ENCODE peak calls at places on chromosomes 3 and 15, in four cellular contexts. One of them, this sample, is unnamed.

GRCh38 chr3:110938629-110939028 is 133.0 kb upstream of the NECTIN3 start:
- DNase-seq in A673: no peak
- DNase-seq in neural crest cell: no peak
- DNase-seq in kidney epithelial cell: no peak
- DNase-seq in this sample: no peak

GRCh38 chr3:127396473-127396872 is 108.6 kb upstream of the PRR20G start:
- DNase-seq in A673: peak
- DNase-seq in neural crest cell: no peak
- DNase-seq in kidney epithelial cell: no peak
- DNase-seq in this sample: no peak

GRCh38 chr3:61848885-61849284 is 287.5 kb downstream of the PTPRG start:
- DNase-seq in A673: peak
- DNase-seq in neural crest cell: no peak
- DNase-seq in kidney epithelial cell: no peak
- DNase-seq in this sample: no peak

GRCh38 chr15:31200735-31201151 is 99.2 kb upstream of the TRPM1 start:
- DNase-seq in A673: peak
- DNase-seq in neural crest cell: peak
- DNase-seq in kidney epithelial cell: peak
- DNase-seq in this sample: peak

GRCh38 chr3:38139191-38139590 is 730 bp downstream of the MYD88 start:
- DNase-seq in A673: no peak
- DNase-seq in neural crest cell: no peak
- DNase-seq in kidney epithelial cell: no peak
- DNase-seq in this sample: no peak

GRCh38 chr3:194633349-194634004 is at the start of gene TMEM44:
- DNase-seq in A673: peak
- DNase-seq in neural crest cell: peak
- DNase-seq in kidney epithelial cell: peak
- DNase-seq in this sample: peak

GRCh38 chr15:39642011-39642640 is 61.2 kb downstream of the THBS1 start:
- DNase-seq in A673: peak
- DNase-seq in neural crest cell: no peak
- DNase-seq in kidney epithelial cell: no peak
- DNase-seq in this sample: no peak

GRCh38 chr3:138465927-138466326 is 31.5 kb downstream of the ESYT3 start:
- DNase-seq in A673: no peak
- DNase-seq in neural crest cell: no peak
- DNase-seq in kidney epithelial cell: no peak
- DNase-seq in this sample: no peak

GRCh38 chr15:60179786-60180391 is 175.8 kb downstream of the FOXB1 start:
- DNase-seq in A673: peak
- DNase-seq in neural crest cell: peak
- DNase-seq in kidney epithelial cell: no peak
- DNase-seq in this sample: peak
- TF ChIP-seq CTCF in A673: peak
- TF ChIP-seq CTCF in neural crest cell: peak
- TF ChIP-seq CTCF in kidney epithelial cell: peak
- TF ChIP-seq CTCF in this sample: peak

DNA sequence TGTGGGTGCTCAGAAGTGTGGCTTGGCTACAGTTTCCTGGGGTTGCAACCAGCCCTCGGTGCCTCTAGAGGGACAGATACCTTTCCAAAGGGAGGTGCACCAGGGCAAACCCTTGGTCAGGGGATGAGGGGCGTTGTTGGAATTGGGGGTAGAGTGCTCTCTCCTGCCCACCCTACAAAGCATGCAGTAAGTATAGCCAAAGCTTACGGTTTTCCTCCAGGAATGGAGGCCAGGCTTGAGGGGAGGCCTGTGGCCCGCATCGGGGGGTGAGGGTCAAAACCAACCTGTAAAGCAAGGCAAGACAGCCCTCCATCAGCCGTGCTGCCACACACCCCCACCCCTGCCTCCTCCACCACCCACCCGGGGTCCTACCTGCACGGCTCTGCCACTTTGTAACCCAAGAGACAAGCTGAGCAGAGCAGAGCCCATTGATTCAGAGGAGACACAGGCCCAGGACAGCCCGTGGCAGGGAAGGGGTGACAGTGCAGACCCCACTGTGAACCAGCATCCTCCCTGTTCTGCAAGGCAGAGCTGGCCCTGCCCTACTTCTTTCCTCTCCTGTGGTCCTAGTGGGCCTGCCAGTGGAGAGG is 41.5 kb downstream of the TLE3 start:
- DNase-seq in A673: no peak
- DNase-seq in neural crest cell: no peak
- DNase-seq in kidney epithelial cell: no peak
- DNase-seq in this sample: no peak
- TF ChIP-seq CTCF in A673: no peak
- TF ChIP-seq CTCF in neural crest cell: no peak
- TF ChIP-seq CTCF in kidney epithelial cell: no peak
- TF ChIP-seq CTCF in this sample: no peak

DNA sequence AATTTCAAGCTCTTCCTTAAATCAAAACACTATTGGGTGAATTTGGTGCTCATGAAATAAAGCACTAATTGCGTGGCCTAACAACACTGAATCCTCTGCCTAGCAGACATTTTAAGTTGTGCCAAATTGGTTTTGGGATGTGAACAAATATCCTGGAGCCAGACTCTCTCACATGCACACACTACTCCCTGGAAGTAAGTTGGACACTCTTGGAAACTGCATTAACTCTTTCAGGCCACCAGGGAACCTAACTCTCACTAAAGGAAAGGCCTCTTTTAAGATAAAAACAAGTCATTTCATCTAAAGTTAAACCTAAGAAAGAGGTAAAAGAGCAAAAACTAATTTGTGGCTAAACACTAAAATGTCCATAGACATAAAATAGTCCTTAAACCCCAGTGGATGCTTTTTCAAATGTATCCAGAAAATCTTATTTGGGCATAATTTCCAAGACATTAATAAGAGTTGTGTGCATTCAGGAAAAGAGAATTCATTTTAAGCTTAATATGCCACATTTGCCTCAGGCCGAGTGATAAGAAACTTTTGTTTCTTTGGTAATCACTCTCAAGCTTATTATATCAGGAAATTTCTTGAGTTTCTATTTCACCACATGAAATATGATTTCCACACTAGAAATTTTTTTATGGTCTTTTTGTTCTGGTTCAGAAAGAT is 61.8 kb downstream of the ZBTB20 start:
- DNase-seq in A673: peak
- DNase-seq in neural crest cell: no peak
- DNase-seq in kidney epithelial cell: no peak
- DNase-seq in this sample: no peak
- TF ChIP-seq CTCF in A673: peak
- TF ChIP-seq CTCF in neural crest cell: peak
- TF ChIP-seq CTCF in kidney epithelial cell: peak
- TF ChIP-seq CTCF in this sample: no peak

DNA sequence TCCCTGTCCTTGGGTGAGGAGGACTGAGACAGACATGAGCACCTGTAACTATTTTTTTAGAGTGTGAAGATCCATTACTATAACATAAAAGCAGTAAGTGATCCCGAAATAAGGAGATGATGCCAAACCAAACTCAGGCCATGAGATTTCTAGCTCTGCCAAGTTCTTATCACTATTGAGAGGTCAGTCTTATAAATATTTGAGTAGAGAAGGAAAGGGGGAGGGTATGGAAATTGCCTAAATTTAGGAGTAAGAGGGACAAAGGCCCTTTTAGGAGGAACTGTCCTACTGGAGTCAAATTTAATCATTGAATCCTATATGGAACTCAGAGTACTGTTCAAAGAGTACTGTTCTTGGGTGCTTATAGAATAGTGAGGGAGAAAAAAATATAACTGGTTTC is 326.9 kb upstream of the NAALADL2 start:
- DNase-seq in A673: no peak
- DNase-seq in neural crest cell: no peak
- DNase-seq in kidney epithelial cell: no peak
- DNase-seq in this sample: no peak
- TF ChIP-seq CTCF in A673: no peak
- TF ChIP-seq CTCF in neural crest cell: no peak
- TF ChIP-seq CTCF in kidney epithelial cell: no peak
- TF ChIP-seq CTCF in this sample: no peak

DNA sequence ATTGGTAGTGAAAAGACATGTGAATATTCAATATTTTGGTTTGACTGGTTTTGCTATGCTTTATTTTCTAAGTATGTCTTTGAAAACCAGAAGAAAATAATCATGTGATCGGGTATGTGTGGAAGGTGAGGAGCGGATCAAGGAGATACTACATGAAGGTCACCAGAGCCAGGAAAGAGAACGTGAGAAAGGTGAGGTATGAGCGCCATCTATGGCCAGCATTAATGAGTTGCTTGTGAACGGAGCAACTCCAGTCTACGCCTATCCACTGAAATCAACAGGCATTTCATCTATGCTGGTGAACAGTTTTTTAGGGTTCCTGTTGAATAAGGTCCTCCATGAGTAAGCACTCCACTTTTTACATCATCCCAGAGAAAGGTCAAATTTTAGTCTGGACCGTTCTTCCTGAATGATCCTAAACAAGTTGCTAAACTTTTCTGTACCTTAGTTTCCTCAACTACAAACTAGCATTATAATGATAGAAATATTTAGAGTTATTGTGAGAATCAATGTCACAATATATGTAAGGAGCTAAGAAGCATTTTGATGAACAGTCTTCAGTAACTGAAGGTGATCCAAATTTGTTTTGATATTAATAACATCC is 1435.2 kb upstream of the CADM2 start:
- DNase-seq in A673: peak
- DNase-seq in neural crest cell: peak
- DNase-seq in kidney epithelial cell: peak
- DNase-seq in this sample: peak
- TF ChIP-seq CTCF in A673: peak
- TF ChIP-seq CTCF in neural crest cell: peak
- TF ChIP-seq CTCF in kidney epithelial cell: peak
- TF ChIP-seq CTCF in this sample: peak

GRCh38 chr3:42831321-42831713 is 22.1 kb downstream of the ACKR2 start:
- DNase-seq in A673: peak
- DNase-seq in neural crest cell: peak
- DNase-seq in kidney epithelial cell: no peak
- DNase-seq in this sample: peak

GRCh38 chr3:42827654-42828053 is 18.4 kb downstream of the ACKR2 start:
- DNase-seq in A673: no peak
- DNase-seq in neural crest cell: no peak
- DNase-seq in kidney epithelial cell: no peak
- DNase-seq in this sample: no peak

GRCh38 chr3:42829628-42830436 is 20.6 kb downstream of the ACKR2 start:
- DNase-seq in A673: no peak
- DNase-seq in neural crest cell: no peak
- DNase-seq in kidney epithelial cell: no peak
- DNase-seq in this sample: no peak

GRCh38 chr3:42829083-42829627 is 19.9 kb downstream of the ACKR2 start:
- DNase-seq in A673: no peak
- DNase-seq in neural crest cell: no peak
- DNase-seq in kidney epithelial cell: no peak
- DNase-seq in this sample: no peak

GRCh38 chr3:42830437-42831320 is 21.4 kb downstream of the ACKR2 start:
- DNase-seq in A673: peak
- DNase-seq in neural crest cell: no peak
- DNase-seq in kidney epithelial cell: no peak
- DNase-seq in this sample: no peak
- TF ChIP-seq CTCF in A673: peak
- TF ChIP-seq CTCF in neural crest cell: peak
- TF ChIP-seq CTCF in kidney epithelial cell: peak
- TF ChIP-seq CTCF in this sample: no peak

GRCh38 chr3:184570501-184570900 is 8.9 kb downstream of the EPHB3 start:
- DNase-seq in A673: no peak
- DNase-seq in neural crest cell: no peak
- DNase-seq in kidney epithelial cell: no peak
- DNase-seq in this sample: no peak

GRCh38 chr3:184568918-184569829 is 7.6 kb downstream of the EPHB3 start:
- DNase-seq in A673: peak
- DNase-seq in neural crest cell: peak
- DNase-seq in kidney epithelial cell: no peak
- DNase-seq in this sample: no peak

GRCh38 chr3:184568591-184568917 is 7.0 kb downstream of the EPHB3 start:
- DNase-seq in A673: no peak
- DNase-seq in neural crest cell: no peak
- DNase-seq in kidney epithelial cell: no peak
- DNase-seq in this sample: no peak

GRCh38 chr3:184571750-184572377 is 10.3 kb downstream of the EPHB3 start:
- DNase-seq in A673: no peak
- DNase-seq in neural crest cell: no peak
- DNase-seq in kidney epithelial cell: no peak
- DNase-seq in this sample: no peak

GRCh38 chr3:184570035-184570434 is 8.4 kb downstream of the EPHB3 start:
- DNase-seq in A673: no peak
- DNase-seq in neural crest cell: no peak
- DNase-seq in kidney epithelial cell: no peak
- DNase-seq in this sample: no peak
- TF ChIP-seq CTCF in A673: no peak
- TF ChIP-seq CTCF in neural crest cell: no peak
- TF ChIP-seq CTCF in kidney epithelial cell: no peak
- TF ChIP-seq CTCF in this sample: no peak

GRCh38 chr3:67437090-67437489 is 217.3 kb downstream of the SUCLG2 start:
- DNase-seq in A673: no peak
- DNase-seq in neural crest cell: no peak
- DNase-seq in kidney epithelial cell: no peak
- DNase-seq in this sample: no peak

GRCh38 chr3:67433109-67433508 is 221.3 kb downstream of the SUCLG2 start:
- DNase-seq in A673: no peak
- DNase-seq in neural crest cell: no peak
- DNase-seq in kidney epithelial cell: no peak
- DNase-seq in this sample: no peak

DNA sequence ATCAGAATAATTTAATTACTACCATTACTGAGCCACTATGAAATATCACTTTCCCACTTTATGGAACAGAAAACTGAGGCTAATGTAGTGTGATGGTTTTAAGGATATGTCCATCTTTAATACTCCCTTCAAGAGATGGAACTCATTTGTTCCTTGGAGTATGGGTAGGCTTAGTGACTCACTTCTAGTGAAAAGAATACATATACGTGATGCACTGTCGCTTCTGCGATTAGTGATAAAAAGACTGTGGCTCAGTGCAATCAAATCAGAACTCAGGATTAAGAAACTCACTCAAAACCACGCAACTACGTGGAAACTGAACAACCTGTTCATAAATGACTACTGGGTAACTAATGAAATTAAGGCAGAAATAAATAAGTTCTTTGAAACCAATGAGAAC is 216.6 kb downstream of the SUCLG2 start:
- DNase-seq in A673: no peak
- DNase-seq in neural crest cell: no peak
- DNase-seq in kidney epithelial cell: no peak
- DNase-seq in this sample: no peak
- TF ChIP-seq CTCF in A673: no peak
- TF ChIP-seq CTCF in neural crest cell: no peak
- TF ChIP-seq CTCF in kidney epithelial cell: no peak
- TF ChIP-seq CTCF in this sample: no peak